ENCODE peak calls at places on chromosomes 7 and 10, in six cellular contexts. X is brain pericyte; T is ovary; Z is naive thymus-derived CD8-positive, alpha-beta T cell; O is astrocyte of the spinal cord; J is stimulated activated CD8-positive, alpha-beta memory T cell treated with anti-CD3 and anti-CD28 coated beads, Interleukin-2, amount 100 ng/mL, for 48 hours. L is an unnamed sample.

GRCh38 chr7:17033245-17033644 is 151.5 kb upstream of the AGR3 start:
- DNase-seq in X (no peak), T (no peak), Z (no peak), O (no peak), J (no peak), L (no peak)

GRCh38 chr10:101132636-101133473 is 1.8 kb downstream of the TLX1 start:
- DNase-seq in X (no peak), T (no peak), Z (no peak), O (no peak), J (no peak), L (no peak)

GRCh38 chr10:63929826-63930467 is 408.7 kb downstream of the REEP3 start:
- DNase-seq in X (no peak), T (no peak), Z (no peak), O (no peak), J (no peak), L (no peak)

GRCh38 chr10:121172406-121172805 is 321.2 kb downstream of the WDR11 start:
- DNase-seq in X (no peak), T (no peak), Z (no peak), O (no peak), J (no peak), L (no peak)

GRCh38 chr10:61486738-61487396 is 33.7 kb upstream of the TMEM26 start:
- DNase-seq in X (no peak), T (no peak), Z (no peak), O (peak), J (no peak), L (no peak)

GRCh38 chr10:56911906-56912480 is 550.9 kb upstream of the ZWINT start:
- DNase-seq in X (no peak), T (no peak), Z (no peak), O (no peak), J (no peak), L (no peak)

GRCh38 chr10:19730071-19730470 is 86.2 kb upstream of the PLXDC2 start:
- DNase-seq in X (no peak), T (no peak), Z (no peak), O (peak), J (no peak), L (no peak)

GRCh38 chr10:14414901-14415300 is 84.2 kb upstream of the FRMD4A start:
- DNase-seq in X (no peak), T (no peak), Z (no peak), O (peak), J (no peak), L (no peak)

GRCh38 chr10:51502124-51502523 is 197.3 kb downstream of the CSTF2T start:
- DNase-seq in X (no peak), T (no peak), Z (no peak), O (no peak), J (no peak), L (no peak)

GRCh38 chr7:139602143-139602722 is 78.7 kb downstream of the CLEC2L start:
- DNase-seq in X (no peak), T (no peak), Z (no peak), O (peak), J (no peak), L (peak)

GRCh38 chr7:105594034-105594433 is 12.7 kb upstream of the EFCAB10 start:
- DNase-seq in X (no peak), T (no peak), Z (no peak), O (no peak), J (no peak), L (no peak)

GRCh38 chr7:105837765-105838241 is 38.6 kb downstream of the ATXN7L1 start:
- DNase-seq in X (no peak), T (no peak), Z (no peak), O (no peak), J (no peak), L (no peak)

GRCh38 chr10:103696411-103697145 is 158.8 kb downstream of the SH3PXD2A start:
- DNase-seq in X (no peak), T (no peak), Z (no peak), O (peak), J (peak), L (peak)

GRCh38 chr10:14543048-14543903 is 212.6 kb upstream of the FRMD4A start:
- DNase-seq in X (no peak), T (peak), Z (no peak), O (peak), J (peak), L (no peak)

GRCh38 chr7:5776894-5777645 is 4.4 kb downstream of the RNF216 start:
- DNase-seq in X (no peak), T (no peak), Z (no peak), O (no peak), J (no peak), L (peak)

GRCh38 chr10:110200518-110200917 is 6.9 kb upstream of the MXI1 start:
- DNase-seq in X (no peak), T (no peak), Z (no peak), O (no peak), J (no peak), L (no peak)

GRCh38 chr7:34850681-34851080 is 186.6 kb downstream of the DPY19L1 start:
- DNase-seq in X (no peak), T (no peak), Z (no peak), O (no peak), J (no peak), L (no peak)

GRCh38 chr7:133167300-133167699 is 85.4 kb upstream of the CHCHD3 start:
- DNase-seq in X (no peak), T (no peak), Z (no peak), O (no peak), J (no peak), L (no peak)

L was measured in CD4-positive, CD25-positive, alpha-beta regulatory T cell.